ENCODE peak calls at places on chromosomes 7 and 10, in five cellular contexts. V is heart left ventricle, P is left lung, U is colonic mucosa, W is SJSA1. D is an unnamed sample.
A peak's percentile ranks its signal among the peaks of the same experiment; 100 is the strongest.

GRCh38 chr7:12907774-12908173 is 220.3 kb downstream of the ARL4A start:
- DNase-seq in V (no peak), P (no peak), U (no peak), W (no peak), D (no peak)

GRCh38 chr10:87771871-87772500 is 46.0 kb downstream of the ATAD1 start:
- DNase-seq in V (no peak), P (no peak), U (no peak), W (no peak), D (no peak)

GRCh38 chr10:128950159-128950956 is 516.7 kb upstream of the MGMT start:
- DNase-seq in V (no peak), P (no peak), U (no peak), W (no peak), D (no peak)

GRCh38 chr10:11311027-11311426 is 293.4 kb downstream of the CELF2 start:
- DNase-seq in V (no peak), P (no peak), U (no peak), W (no peak), D (no peak)

GRCh38 chr10:69064762-69065328 is 23.1 kb upstream of the SRGN start:
- DNase-seq in V (no peak), P (no peak), U (no peak), W (no peak), D (no peak)

GRCh38 chr10:70293169-70293813 is 9.5 kb upstream of the NPFFR1 start:
- DNase-seq in V (no peak), P (no peak), U (no peak), W (no peak), D (no peak)

GRCh38 chr10:126387931-126388911 is at the start of gene ADAM12:
- DNase-seq in V (no peak), P (no peak), U (no peak), W (peak; percentile 59), D (no peak)

GRCh38 chr10:117216028-117216427 is 18.7 kb downstream of the KCNK18 start:
- DNase-seq in V (no peak), P (no peak), U (no peak), W (no peak), D (no peak)

GRCh38 chr10:59319854-59320253 is 42.5 kb downstream of the FAM13C start:
- DNase-seq in V (no peak), P (no peak), U (no peak), W (no peak), D (no peak)

GRCh38 chr7:37320840-37321468 is 127.7 kb downstream of the ELMO1 start:
- DNase-seq in V (no peak), P (no peak), U (no peak), W (no peak), D (no peak)

DNA sequence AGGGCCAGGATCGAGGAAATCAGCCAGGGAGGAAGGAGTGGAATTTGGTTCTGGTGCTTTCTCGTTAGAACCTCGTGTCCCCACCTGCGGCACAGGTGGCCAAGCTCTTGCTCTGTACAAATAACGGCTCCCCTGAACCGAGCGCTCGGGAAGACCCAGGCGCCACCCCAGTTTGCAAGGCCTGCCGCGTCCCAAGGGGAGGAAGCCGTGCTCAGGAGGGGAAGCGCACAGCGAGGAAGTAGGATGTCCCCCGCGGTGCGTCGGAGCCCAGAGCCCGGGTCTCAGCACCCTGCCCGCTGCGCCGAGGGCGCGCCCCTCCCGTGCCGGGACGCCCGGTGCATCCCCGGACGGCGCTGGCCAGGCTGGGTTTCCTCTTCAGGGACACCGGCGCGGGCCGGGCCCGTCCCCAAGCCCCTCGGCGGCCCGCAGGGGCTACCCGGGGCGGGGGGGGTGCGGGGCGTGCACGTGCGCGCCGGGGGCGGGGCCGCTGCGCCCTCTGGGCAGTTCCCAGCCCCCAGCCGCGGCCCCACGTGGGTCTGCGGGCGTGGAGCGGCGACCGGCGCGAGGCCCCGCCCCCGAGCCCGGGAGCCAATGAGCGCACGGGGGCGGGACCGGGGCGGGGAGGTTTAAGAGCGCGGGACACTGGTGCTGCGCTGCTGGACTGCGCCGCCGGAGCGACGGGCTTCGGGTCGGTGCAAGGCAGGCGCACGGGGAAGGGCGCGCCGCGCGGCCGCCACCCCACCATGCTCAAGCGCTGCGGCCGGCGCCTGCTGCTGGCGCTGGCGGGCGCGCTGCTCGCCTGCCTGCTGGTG is at the start of gene LFNG:
- DNase-seq in V (peak; percentile 93), P (peak; percentile 90), U (peak; percentile 91), W (peak; percentile 83), D (no peak)
- H3K4me1 ChIP-seq in V (peaks cover 29% of the 10 kb centered on the region), P (peaks cover 55% of the 10 kb centered on the region), U (peaks cover 15% of the 10 kb centered on the region), W (peaks cover 72% of the 10 kb centered on the region), D (peaks cover 68% of the 10 kb centered on the region)

GRCh38 chr7:22216309-22216708 is 140.6 kb downstream of the RAPGEF5 start:
- DNase-seq in V (no peak), P (no peak), U (no peak), W (no peak), D (no peak)

GRCh38 chr7:22219036-22219435 is 137.9 kb downstream of the RAPGEF5 start:
- DNase-seq in V (no peak), P (no peak), U (no peak), W (no peak), D (no peak)

GRCh38 chr7:22220947-22221346 is 136.0 kb downstream of the RAPGEF5 start:
- DNase-seq in V (no peak), P (no peak), U (no peak), W (no peak), D (no peak)

GRCh38 chr7:22216832-22217475 is 140.0 kb downstream of the RAPGEF5 start:
- DNase-seq in V (no peak), P (no peak), U (no peak), W (no peak), D (no peak)

DNA sequence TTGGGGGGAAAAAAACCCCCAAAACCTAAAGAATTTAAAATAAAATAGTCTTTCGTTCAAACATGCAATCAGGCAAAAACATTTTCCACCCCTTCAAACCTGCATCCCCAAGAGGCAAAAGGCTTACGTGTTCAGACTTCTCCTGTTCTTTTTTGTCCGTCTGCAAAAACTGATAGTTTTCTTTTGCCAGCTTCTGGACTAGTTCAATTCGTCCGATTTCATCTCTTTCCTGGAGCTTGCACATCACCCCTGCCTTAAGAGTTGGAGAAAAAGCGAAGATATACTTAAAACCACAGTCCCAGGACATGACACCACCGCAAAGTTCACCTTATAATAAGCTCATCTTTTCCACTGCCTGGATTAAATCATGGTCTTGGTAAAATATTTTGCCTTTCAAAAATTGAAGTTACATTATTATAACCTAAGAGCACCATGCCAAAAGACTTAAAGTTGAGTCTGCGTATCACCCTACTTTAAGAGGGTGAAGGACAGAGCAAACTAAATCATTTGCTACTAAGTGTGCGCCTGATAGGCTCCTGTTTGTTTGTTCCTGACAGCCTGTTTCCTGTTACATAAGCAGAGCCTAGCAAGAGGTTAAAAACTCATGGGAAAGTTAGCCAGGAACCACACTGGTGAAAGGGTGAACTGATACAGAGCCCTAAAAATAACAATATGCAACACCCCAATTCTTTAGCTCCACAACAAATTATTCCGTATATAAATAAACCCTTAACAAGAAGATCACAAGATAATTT is 137.0 kb downstream of the RAPGEF5 start:
- DNase-seq in V (no peak), P (no peak), U (no peak), W (no peak), D (no peak)
- H3K4me3 ChIP-seq in V (peak overlapping the region; percentile 62), P (peak overlapping the region; percentile 10), U (no peak overlapping the region), W (no peak overlapping the region), D (peak overlapping the region; percentile 33)

GRCh38 chr10:102674566-102674965 is 30.3 kb downstream of the TRIM8 start:
- DNase-seq in V (no peak), P (no peak), U (no peak), W (no peak), D (no peak)
- H3K4me1 ChIP-seq in V (peaks cover 67% of the 10 kb centered on the region), P (peaks cover 82% of the 10 kb centered on the region), U (peaks cover 21% of the 10 kb centered on the region), W (peaks cover 59% of the 10 kb centered on the region), D (peaks cover 75% of the 10 kb centered on the region)

GRCh38 chr7:135979674-135980660 is 2.8 kb upstream of the MTPN start:
- DNase-seq in V (no peak), P (no peak), U (no peak), W (peak; percentile 59), D (no peak)
- H3K4me3 ChIP-seq in V (peak overlapping the region; percentile 10), P (no peak overlapping the region), U (no peak overlapping the region), W (peak overlapping the region; percentile 18), D (peak overlapping the region; percentile 2)

GRCh38 chr10:102740229-102740628 is 3.5 kb upstream of the WBP1L start:
- DNase-seq in V (no peak), P (no peak), U (no peak), W (no peak), D (no peak)
- H3K4me1 ChIP-seq in V (peaks cover 5% of the 10 kb centered on the region), P (peaks cover 22% of the 10 kb centered on the region), U (peaks cover 6% of the 10 kb centered on the region), W (peaks cover 15% of the 10 kb centered on the region), D (peaks cover 15% of the 10 kb centered on the region)

DNA sequence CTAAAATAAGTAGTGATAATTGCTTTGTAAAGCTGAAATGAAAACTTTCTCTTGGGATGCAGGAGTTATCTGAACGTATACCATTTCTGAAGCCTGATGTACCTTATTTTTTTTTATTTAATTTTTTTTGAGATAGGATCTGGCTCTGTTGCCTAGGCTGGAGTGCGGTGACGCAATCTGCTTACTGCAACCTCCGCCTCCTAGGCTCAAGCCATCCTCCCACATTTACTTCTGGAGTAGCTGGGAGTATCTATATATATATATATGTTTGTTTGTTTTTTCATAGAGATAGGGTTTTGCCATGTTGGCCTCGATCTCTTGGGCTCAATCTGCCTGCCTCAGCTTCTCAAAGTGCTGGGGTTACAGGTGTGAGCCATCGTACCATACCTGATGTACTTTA is 2.4 kb downstream of the PMPCB start:
- DNase-seq in V (no peak), P (no peak), U (no peak), W (no peak), D (no peak)
- H3K4me3 ChIP-seq in V (no peak overlapping the region), P (no peak overlapping the region), U (no peak overlapping the region), W (no peak overlapping the region), D (no peak overlapping the region)

GRCh38 chr7:155371884-155372781 is 74.5 kb downstream of the INSIG1 start:
- DNase-seq in V (no peak), P (no peak), U (no peak), W (no peak), D (no peak)
- H3K4me1 ChIP-seq in V (peaks cover 16% of the 10 kb centered on the region), P (peaks cover 42% of the 10 kb centered on the region), U (peaks cover 18% of the 10 kb centered on the region), W (no peaks in the 10 kb centered on the region), D (peaks cover 36% of the 10 kb centered on the region)

D was measured in vagina.